ENCODE peak calls at places on chromosomes 7 and 10, in six cellular contexts. V is WERI-Rb-1, X is mesendoderm, T is brain microvascular endothelial cell, Z is endothelial cell of umbilical vein, K is SJCRH30. B is an unnamed sample.
A peak's percentile ranks its signal among the peaks of the same experiment; 100 is the strongest.

GRCh38 chr10:8130973-8131911 is 76.8 kb downstream of the GATA3 start:
- DNase-seq in V (no peak), X (no peak), T (no peak), Z (peak; percentile 13), K (no peak), B (no peak)

GRCh38 chr10:32582946-32583345 is 137.0 kb downstream of the CCDC7 start:
- DNase-seq in V (no peak), X (peak; percentile 3), T (no peak), Z (no peak), K (no peak), B (no peak)

GRCh38 chr10:119205926-119206602 is 1.3 kb upstream of the GRK5 start:
- DNase-seq in V (peak; percentile 73), X (peak; percentile 72), T (no peak), Z (no peak), K (peak; percentile 78), B (peak; percentile 20)

GRCh38 chr7:96920713-96921112 is 84.6 kb upstream of the DLX6 start:
- DNase-seq in V (no peak), X (no peak), T (no peak), Z (no peak), K (no peak), B (no peak)

GRCh38 chr10:22666287-22667092 is 47.9 kb downstream of the PIP4K2A start:
- DNase-seq in V (no peak), X (no peak), T (peak; percentile 48), Z (no peak), K (no peak), B (no peak)

GRCh38 chr10:11270135-11270857 is 252.6 kb downstream of the CELF2 start:
- DNase-seq in V (peak; percentile 75), X (peak; percentile 94), T (peak; percentile 66), Z (peak; percentile 81), K (peak; percentile 42), B (peak; percentile 77)

GRCh38 chr10:103895458-103896186 is 22.4 kb downstream of the STN1 start:
- DNase-seq in V (no peak), X (no peak), T (peak; percentile 46), Z (peak; percentile 72), K (no peak), B (no peak)

GRCh38 chr10:69716711-69717560 is 84.8 kb upstream of the COL13A1 start:
- DNase-seq in V (peak; percentile 75), X (peak; percentile 73), T (peak; percentile 39), Z (no peak), K (peak; percentile 31), B (peak; percentile 62)

GRCh38 chr10:34743804-34744203 is 71.3 kb downstream of the PARD3 start:
- DNase-seq in V (no peak), X (no peak), T (no peak), Z (no peak), K (no peak), B (peak; percentile 41)

GRCh38 chr10:5485290-5485689 is 14.1 kb downstream of the CALML5 start:
- DNase-seq in V (no peak), X (no peak), T (no peak), Z (no peak), K (no peak), B (no peak)

GRCh38 chr7:44375236-44375699 is 49.9 kb upstream of the CAMK2B start:
- DNase-seq in V (peak; percentile 41), X (peak; percentile 34), T (no peak), Z (no peak), K (no peak), B (peak; percentile 46)

GRCh38 chr10:12042409-12042796 is 206 bp downstream of the UPF2 start:
- DNase-seq in V (peak; percentile 13), X (no peak), T (no peak), Z (no peak), K (peak; percentile 27), B (peak; percentile 25)

GRCh38 chr7:137007001-137007725 is 138.7 kb downstream of the CHRM2 start:
- DNase-seq in V (no peak), X (no peak), T (peak; percentile 21), Z (peak; percentile 4), K (no peak), B (no peak)

GRCh38 chr7:112550468-112551060 is 69.8 kb downstream of the LSMEM1 start:
- DNase-seq in V (peak; percentile 20), X (peak; percentile 70), T (peak; percentile 62), Z (peak; percentile 69), K (peak; percentile 40), B (peak; percentile 49)

GRCh38 chr10:127976701-127977367 is 69.9 kb downstream of the PTPRE start:
- DNase-seq in V (no peak), X (no peak), T (peak; percentile 36), Z (peak; percentile 70), K (no peak), B (no peak)

GRCh38 chr10:127976286-127976685 is 69.4 kb downstream of the PTPRE start:
- DNase-seq in V (peak; percentile 61), X (no peak), T (no peak), Z (no peak), K (no peak), B (no peak)

GRCh38 chr10:127973810-127974311 is 67.0 kb downstream of the PTPRE start:
- DNase-seq in V (peak; percentile 56), X (peak; percentile 60), T (no peak), Z (peak; percentile 66), K (no peak), B (no peak)

GRCh38 chr10:127972958-127973357 is 66.1 kb downstream of the PTPRE start:
- DNase-seq in V (no peak), X (no peak), T (no peak), Z (no peak), K (no peak), B (no peak)

DNA sequence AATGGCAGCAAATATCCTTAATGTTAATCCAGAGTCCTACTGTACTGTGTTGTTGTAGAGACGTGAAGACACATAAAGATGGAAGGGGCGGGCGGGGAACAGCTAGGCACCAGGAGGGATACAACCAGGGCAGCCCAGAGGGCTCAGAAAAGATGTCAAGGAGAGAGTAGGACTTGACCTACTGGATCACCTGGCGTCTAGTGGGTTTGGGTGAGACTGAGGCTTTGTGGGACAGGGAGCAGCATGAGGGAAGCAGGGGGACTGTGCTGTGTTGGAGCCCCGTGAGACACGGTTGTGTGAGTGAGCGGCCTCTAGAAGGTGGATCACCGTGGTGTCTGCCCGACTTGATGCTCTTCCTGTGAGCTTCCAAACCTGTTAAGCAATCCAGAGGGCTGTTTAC is 68.0 kb downstream of the PTPRE start:
- DNase-seq in V (no peak), X (no peak), T (no peak), Z (no peak), K (no peak), B (no peak)
- H3K36me3 ChIP-seq in V (no peaks in the 10 kb centered on the region), X (no peaks in the 10 kb centered on the region), T (no peaks in the 10 kb centered on the region), Z (no peaks in the 10 kb centered on the region), K (no peaks in the 10 kb centered on the region), B (no peaks in the 10 kb centered on the region)

GRCh38 chr7:1541431-1542162 is 11.1 kb downstream of the MAFK start:
- DNase-seq in V (no peak), X (no peak), T (no peak), Z (no peak), K (no peak), B (peak; percentile 7)
- H3K36me3 ChIP-seq in V (peaks cover 33% of the 10 kb centered on the region), X (no peaks in the 10 kb centered on the region), T (peaks cover 41% of the 10 kb centered on the region), Z (peaks cover 27% of the 10 kb centered on the region), K (no peaks in the 10 kb centered on the region), B (no peaks in the 10 kb centered on the region)

DNA sequence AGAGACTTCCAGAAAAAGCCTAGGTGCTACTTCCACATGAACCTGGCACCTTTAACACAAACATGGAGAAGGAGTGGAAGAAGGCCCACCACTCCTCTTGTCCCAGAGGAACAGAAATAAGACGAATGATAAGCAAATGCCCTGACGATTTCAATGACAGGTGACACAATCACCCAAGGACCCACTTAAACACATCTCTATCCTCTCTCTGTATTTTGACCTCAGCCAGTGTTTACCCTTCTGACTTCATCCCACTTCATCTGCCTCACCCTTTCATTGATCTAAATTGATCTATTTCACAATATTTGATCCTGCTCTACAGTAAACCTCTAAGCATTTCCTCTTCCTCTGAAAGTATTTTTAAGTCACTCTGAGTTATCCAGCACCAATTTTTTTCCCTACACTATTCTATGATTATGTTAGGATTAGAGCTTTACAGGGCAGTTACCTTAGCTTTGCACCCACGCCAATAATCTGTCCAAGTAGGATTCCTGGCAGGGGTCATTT is 9.1 kb downstream of the GOT1 start:
- DNase-seq in V (no peak), X (no peak), T (no peak), Z (no peak), K (no peak), B (no peak)
- H3K36me3 ChIP-seq in V (peaks cover 30% of the 10 kb centered on the region), X (no peaks in the 10 kb centered on the region), T (peaks cover 7% of the 10 kb centered on the region), Z (peaks cover 7% of the 10 kb centered on the region), K (peaks cover 35% of the 10 kb centered on the region), B (peaks cover 28% of the 10 kb centered on the region)

GRCh38 chr7:102239206-102239820 is 47.4 kb upstream of the SH2B2 start:
- DNase-seq in V (no peak), X (no peak), T (no peak), Z (no peak), K (no peak), B (no peak)
- H3K36me3 ChIP-seq in V (peaks cover 49% of the 10 kb centered on the region), X (peaks cover 7% of the 10 kb centered on the region), T (no peaks in the 10 kb centered on the region), Z (peaks cover 14% of the 10 kb centered on the region), K (peaks cover 14% of the 10 kb centered on the region), B (peaks cover 17% of the 10 kb centered on the region)

DNA sequence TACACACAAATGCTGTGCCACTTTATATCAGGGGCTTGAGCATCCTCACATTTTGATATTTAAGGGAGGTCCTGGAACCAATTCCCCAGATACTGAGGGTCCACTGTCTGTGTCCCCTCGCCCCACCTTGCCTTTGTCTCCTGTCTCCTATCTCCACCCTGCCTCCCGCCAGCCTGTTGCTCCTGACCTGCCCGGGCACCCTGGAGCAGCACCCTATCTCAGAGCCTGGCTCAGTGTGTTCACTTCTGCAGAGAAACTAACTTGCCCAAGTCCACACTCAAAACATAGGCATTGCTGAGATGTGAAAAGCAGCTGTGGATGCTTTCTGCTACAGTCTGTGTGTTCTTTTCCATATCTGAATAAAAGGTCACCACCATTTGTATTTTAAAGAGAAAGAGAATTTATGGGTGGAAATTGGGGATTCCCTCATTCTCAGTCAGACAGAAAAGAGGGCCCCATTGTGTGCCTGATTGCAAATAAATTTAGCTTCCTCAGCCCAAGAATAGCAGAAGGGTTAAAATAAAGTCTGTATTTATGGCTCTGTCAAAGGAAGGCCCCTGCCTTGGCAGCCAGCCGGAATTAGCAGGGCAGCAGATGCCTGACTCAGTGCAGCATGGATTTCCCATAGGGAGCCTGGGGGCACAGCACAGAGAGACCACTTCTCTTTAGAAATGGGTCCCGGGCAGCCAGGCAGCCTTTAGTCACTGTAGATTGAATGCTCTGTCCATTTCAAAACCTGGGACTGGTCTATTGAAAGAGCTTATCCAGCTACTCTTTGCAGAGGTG is 161.3 kb downstream of the EGFR start:
- DNase-seq in V (no peak), X (no peak), T (no peak), Z (no peak), K (no peak), B (peak; percentile 78)
- H3K36me3 ChIP-seq in V (no peaks in the 10 kb centered on the region), X (no peaks in the 10 kb centered on the region), T (peaks cover 49% of the 10 kb centered on the region), Z (no peaks in the 10 kb centered on the region), K (no peaks in the 10 kb centered on the region), B (peaks cover 92% of the 10 kb centered on the region)